ENCODE peak calls at places on chromosomes 5 and 9, in seven cellular contexts. V is mammary epithelial cell; D is psoas muscle; Z is GM23338; E is CD8-positive, alpha-beta memory T cell; I is pancreas; R is neural progenitor cell. W is an unnamed sample. For H3K4me1, the result is how much of the 10 kb centered on the place peaks cover.

GRCh38 chr9:125430161-125430485 is 168.5 kb downstream of the GAPVD1 start:
- DNase-seq in V (no peak), D (no peak), Z (no peak), E (no peak), I (no peak), R (no peak), W (no peak)

GRCh38 chr5:150153957-150154617 is 1.6 kb downstream of the PDGFRB start:
- DNase-seq in V (no peak), D (no peak), Z (peak), E (no peak), I (no peak), R (peak), W (no peak)

GRCh38 chr9:91187311-91187964 is 174.3 kb downstream of the AUH start:
- DNase-seq in V (no peak), D (no peak), Z (no peak), E (no peak), I (no peak), R (no peak), W (peak)

GRCh38 chr9:35923927-35924763 is 14.9 kb downstream of the SPAAR start:
- DNase-seq in V (peak), D (no peak), Z (no peak), E (no peak), I (no peak), R (no peak), W (no peak)

GRCh38 chr9:7500521-7500920 is 299.1 kb downstream of the DMAC1 start:
- DNase-seq in V (no peak), D (no peak), Z (no peak), E (no peak), I (no peak), R (no peak), W (no peak)

GRCh38 chr9:136225366-136225747 is 20.3 kb downstream of the QSOX2 start:
- DNase-seq in V (no peak), D (no peak), Z (no peak), E (no peak), I (no peak), R (no peak), W (no peak)

GRCh38 chr5:1507016-1507375 is 16.8 kb downstream of the LPCAT1 start:
- DNase-seq in V (no peak), D (peak), Z (no peak), E (no peak), I (no peak), R (no peak), W (peak)

GRCh38 chr5:93924628-93925027 is 183.2 kb upstream of the POU5F2 start:
- DNase-seq in V (peak), D (no peak), Z (no peak), E (no peak), I (no peak), R (no peak), W (no peak)

GRCh38 chr5:10831416-10831815 is 70.4 kb upstream of the DAP start:
- DNase-seq in V (no peak), D (no peak), Z (no peak), E (no peak), I (no peak), R (no peak), W (no peak)

GRCh38 chr5:169127431-169127830 is 173.5 kb downstream of the SLIT3 start:
- DNase-seq in V (no peak), D (no peak), Z (peak), E (no peak), I (no peak), R (peak), W (no peak)

DNA sequence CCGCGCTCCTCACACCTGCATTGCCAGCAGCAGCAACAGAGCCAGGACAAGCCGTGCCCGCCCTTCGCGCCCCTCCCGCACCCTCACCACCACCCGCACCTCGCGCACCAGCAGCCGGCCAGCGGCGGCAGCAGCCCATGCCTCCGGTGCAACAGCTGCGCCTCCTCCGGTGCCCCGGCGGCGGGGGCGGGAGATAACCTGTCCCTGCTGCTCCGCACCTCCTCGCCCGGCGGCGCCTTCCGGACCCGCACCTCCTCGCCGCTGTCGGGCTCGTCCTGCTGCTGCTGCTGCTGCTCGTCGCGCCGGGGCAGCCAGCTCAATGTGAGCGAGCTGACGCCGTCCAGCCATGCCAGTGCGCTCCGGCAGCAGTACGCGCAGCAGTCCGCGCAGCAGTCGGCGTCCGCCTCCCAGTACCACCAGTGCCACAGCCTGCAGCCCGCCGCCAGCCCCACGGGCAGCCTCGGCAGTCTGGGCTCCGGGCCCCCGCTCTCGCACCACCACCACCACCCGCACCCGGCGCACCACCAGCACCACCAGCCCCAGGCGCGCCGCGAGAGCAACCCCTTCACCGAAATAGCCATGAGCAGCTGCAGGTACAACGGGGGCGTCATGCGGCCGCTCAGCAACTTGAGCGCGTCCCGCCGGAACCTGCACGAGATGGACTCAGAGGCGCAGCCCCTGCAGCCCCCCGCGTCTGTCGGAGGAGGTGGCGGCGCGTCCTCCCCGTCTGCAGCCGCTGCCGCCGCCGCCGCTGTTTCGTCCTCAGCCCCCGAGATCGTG is 517 bp downstream of the KCNN2 start:
- DNase-seq in V (peak), D (no peak), Z (peak), E (no peak), I (peak), R (peak), W (peak)
- H3K27ac ChIP-seq in V (no peak), D (peak), Z (peak), E (no peak), I (peak), R (peak), W (peak)

DNA sequence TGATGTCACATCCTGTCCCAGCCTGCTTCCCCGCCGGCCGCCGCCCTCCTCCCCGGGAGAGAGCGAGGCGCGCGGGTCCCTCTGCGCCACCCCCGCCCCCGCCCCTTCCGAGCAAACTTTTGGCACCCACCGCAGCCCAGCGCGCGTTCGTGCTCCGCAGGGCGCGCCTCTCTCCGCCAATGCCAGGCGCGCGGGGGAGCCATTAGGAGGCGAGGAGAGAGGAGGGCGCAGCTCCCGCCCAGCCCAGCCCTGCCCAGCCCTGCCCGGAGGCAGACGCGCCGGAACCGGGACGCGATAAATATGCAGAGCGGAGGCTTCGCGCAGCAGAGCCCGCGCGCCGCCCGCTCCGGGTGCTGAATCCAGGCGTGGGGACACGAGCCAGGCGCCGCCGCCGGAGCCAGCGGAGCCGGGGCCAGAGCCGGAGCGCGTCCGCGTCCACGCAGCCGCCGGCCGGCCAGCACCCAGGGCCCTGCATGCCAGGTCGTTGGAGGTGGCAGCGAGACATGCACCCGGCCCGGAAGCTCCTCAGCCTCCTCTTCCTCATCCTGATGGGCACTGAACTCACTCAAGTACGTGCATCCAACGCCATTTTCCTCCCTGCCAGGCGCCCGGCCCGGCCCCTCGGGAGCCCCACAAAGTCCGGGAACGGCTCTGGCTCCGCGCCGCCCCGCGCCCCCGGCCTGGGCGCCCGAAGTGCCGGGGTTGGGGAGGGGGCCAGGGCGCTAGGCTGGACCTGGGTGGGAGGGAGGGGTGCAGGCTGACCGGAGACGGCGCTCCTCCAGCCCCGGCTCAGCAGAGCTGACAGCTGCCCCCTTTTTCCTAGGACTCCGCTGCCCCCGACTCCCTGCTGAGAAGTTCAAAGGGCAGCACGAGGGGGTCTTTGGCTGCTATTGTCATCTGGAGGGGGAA is 12.0 kb upstream of the OLFM1 start:
- DNase-seq in V (peak), D (peak), Z (peak), E (no peak), I (peak), R (peak), W (peak)
- H3K4me3 ChIP-seq in V (no peak), D (peak), Z (peak), E (no peak), I (peak), R (peak), W (peak)

GRCh38 chr9:14306672-14307646 is 7.0 kb downstream of the NFIB start:
- DNase-seq in V (peak), D (peak), Z (peak), E (no peak), I (no peak), R (peak), W (no peak)

GRCh38 chr9:14307989-14308750 is 5.8 kb downstream of the NFIB start:
- DNase-seq in V (peak), D (no peak), Z (no peak), E (no peak), I (peak), R (no peak), W (peak)

GRCh38 chr9:14308751-14309140 is 5.2 kb downstream of the NFIB start:
- DNase-seq in V (peak), D (no peak), Z (no peak), E (no peak), I (no peak), R (no peak), W (no peak)

GRCh38 chr9:14304242-14304641 is 9.7 kb downstream of the NFIB start:
- DNase-seq in V (no peak), D (no peak), Z (no peak), E (no peak), I (no peak), R (no peak), W (no peak)

GRCh38 chr9:14306188-14306587 is 7.8 kb downstream of the NFIB start:
- DNase-seq in V (no peak), D (no peak), Z (no peak), E (no peak), I (no peak), R (no peak), W (no peak)
- H3K4me1 ChIP-seq in V (half or more), D (half or more), Z (under half), E (under half), I (under half), R (under half), W (under half)

GRCh38 chr5:174750720-174751119 is 26.3 kb downstream of the MSX2 start:
- DNase-seq in V (peak), D (no peak), Z (no peak), E (no peak), I (no peak), R (no peak), W (no peak)
- H3K27ac ChIP-seq in V (no peak), D (no peak), Z (no peak), E (no peak), I (no peak), R (no peak), W (no peak)

GRCh38 chr9:114097613-114098020 is 1.5 kb downstream of the KIF12 start:
- DNase-seq in V (peak), D (no peak), Z (no peak), E (no peak), I (peak), R (peak), W (no peak)
- H3K4me3 ChIP-seq in V (peak), D (peak), Z (peak), E (no peak), I (peak), R (peak), W (peak)

DNA sequence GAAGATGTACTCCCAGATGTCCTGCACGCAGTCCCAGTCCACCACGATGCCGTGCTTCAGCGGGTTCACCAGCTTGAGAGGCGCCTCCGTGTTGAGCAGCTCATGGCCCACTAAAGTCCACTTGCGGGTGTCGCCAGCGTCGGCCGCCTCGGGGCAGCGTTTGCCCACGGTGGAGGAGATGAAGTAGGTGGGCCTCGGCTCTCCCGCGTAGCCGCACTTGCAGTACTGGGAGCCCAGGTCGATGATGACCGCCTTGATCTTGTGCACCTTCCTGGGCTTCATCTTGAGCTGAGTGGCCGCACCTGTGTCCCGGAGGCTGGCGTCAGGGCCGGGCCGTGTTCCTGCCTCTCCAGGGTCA is 278 bp downstream of the ACTL7B start:
- DNase-seq in V (no peak), D (no peak), Z (no peak), E (no peak), I (no peak), R (no peak), W (no peak)
- H3K4me1 ChIP-seq in V (under half), D (under half), Z (under half), E (under half), I (under half), R (under half), W (under half)

GRCh38 chr9:68975644-68976043 is 38.3 kb downstream of the PRKACG start:
- DNase-seq in V (no peak), D (no peak), Z (no peak), E (no peak), I (no peak), R (no peak), W (no peak)
- H3K27ac ChIP-seq in V (no peak), D (no peak), Z (no peak), E (no peak), I (peak), R (no peak), W (peak)

GRCh38 chr9:87887661-87888480 is 5.2 kb downstream of the SPATA31E1 start:
- DNase-seq in V (no peak), D (no peak), Z (no peak), E (no peak), I (no peak), R (no peak), W (no peak)
- H3K4me3 ChIP-seq in V (no peak), D (no peak), Z (no peak), E (no peak), I (no peak), R (no peak), W (no peak)

W was measured in right cardiac atrium.